ENCODE peak calls at places on chromosomes 7 and 10, in ten cellular contexts. A, V, I, D, M, G, J, H, O and S are unnamed samples. For H3K9me3, the result is how much of the 10 kb centered on the place peaks cover.

GRCh38 chr7:81491573-81491972 is 278.3 kb downstream of the HGF start:
- DNase-seq in A (no peak), V (no peak), I (no peak), D (no peak), M (no peak), G (no peak), J (no peak), H (no peak), O (no peak), S (no peak)

GRCh38 chr7:73977626-73978618 is 50.1 kb upstream of the ELN start:
- DNase-seq in A (peak), V (no peak), I (no peak), D (peak), M (no peak), G (no peak), J (peak), H (no peak), O (no peak), S (peak)

GRCh38 chr10:98326621-98327027 is 58.6 kb upstream of the LOXL4 start:
- DNase-seq in A (no peak), V (peak), I (no peak), D (no peak), M (no peak), G (no peak), J (no peak), H (no peak), O (no peak), S (no peak)

GRCh38 chr10:48903151-48903550 is 36.5 kb downstream of the LRRC18 start:
- DNase-seq in A (no peak), V (no peak), I (no peak), D (no peak), M (no peak), G (no peak), J (no peak), H (no peak), O (no peak), S (no peak)

GRCh38 chr10:92792661-92793060 is 55.7 kb upstream of the EXOC6 start:
- DNase-seq in A (no peak), V (no peak), I (no peak), D (no peak), M (no peak), G (no peak), J (no peak), H (no peak), O (no peak), S (no peak)

GRCh38 chr7:25642849-25643248 is 414.6 kb upstream of the NPVF start:
- DNase-seq in A (no peak), V (no peak), I (no peak), D (no peak), M (no peak), G (no peak), J (no peak), H (no peak), O (no peak), S (no peak)

GRCh38 chr7:146053492-146053891 is 63.1 kb upstream of the CNTNAP2 start:
- DNase-seq in A (no peak), V (no peak), I (no peak), D (no peak), M (no peak), G (no peak), J (no peak), H (no peak), O (no peak), S (no peak)

GRCh38 chr7:144407266-144407931 is 3.9 kb upstream of the NOBOX start:
- DNase-seq in A (no peak), V (no peak), I (no peak), D (no peak), M (peak), G (no peak), J (no peak), H (peak), O (no peak), S (no peak)

GRCh38 chr7:101882595-101883564 is 65.5 kb downstream of the CUX1 start:
- DNase-seq in A (peak), V (peak), I (no peak), D (peak), M (peak), G (no peak), J (peak), H (peak), O (peak), S (peak)

GRCh38 chr7:158251061-158251965 is 336.3 kb downstream of the PTPRN2 start:
- DNase-seq in A (no peak), V (no peak), I (no peak), D (peak), M (no peak), G (no peak), J (no peak), H (no peak), O (no peak), S (no peak)
- H3K9me3 ChIP-seq in A (under half), V (under half), I (under half), D (half or more), M (under half), G (under half), J (under half), H (under half), O (under half), S (under half)

GRCh38 chr10:118036281-118036875 is 10.4 kb downstream of the RAB11FIP2 start:
- DNase-seq in A (no peak), V (no peak), I (no peak), D (no peak), M (no peak), G (no peak), J (no peak), H (no peak), O (no peak), S (no peak)
- H3K4me3 ChIP-seq in A (no peak), V (no peak), I (no peak), D (no peak), M (no peak), G (no peak), J (no peak), H (no peak), O (no peak), S (no peak)

DNA sequence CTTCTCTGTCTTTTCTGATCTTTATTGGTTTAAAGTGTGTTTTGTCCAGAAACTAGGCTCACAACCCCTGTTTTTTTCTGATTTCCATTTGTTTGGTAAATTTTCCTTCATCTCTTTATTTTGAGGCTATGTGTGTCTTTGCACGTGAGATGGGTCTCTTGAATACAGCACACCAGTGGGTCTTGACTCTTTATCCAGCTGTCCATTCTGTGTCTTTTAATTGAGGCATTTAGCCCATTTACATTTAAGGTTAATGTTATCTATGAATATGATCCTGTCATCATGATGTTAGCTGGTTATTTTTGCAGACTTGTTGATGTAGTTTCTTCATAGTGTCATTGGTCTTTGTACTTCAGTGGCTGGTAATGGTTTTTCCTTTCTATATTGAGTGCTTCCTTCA is 10.1 kb downstream of the TEX36 start:
- DNase-seq in A (no peak), V (no peak), I (no peak), D (no peak), M (no peak), G (no peak), J (no peak), H (no peak), O (no peak), S (no peak)
- H3K9me3 ChIP-seq in A (under half), V (half or more), I (under half), D (under half), M (under half), G (under half), J (under half), H (under half), O (under half), S (under half)

GRCh38 chr7:105587899-105588690 is 6.8 kb upstream of the EFCAB10 start:
- DNase-seq in A (no peak), V (no peak), I (no peak), D (peak), M (no peak), G (no peak), J (no peak), H (no peak), O (no peak), S (no peak)
- H3K4me3 ChIP-seq in A (no peak), V (no peak), I (no peak), D (no peak), M (no peak), G (no peak), J (no peak), H (no peak), O (no peak), S (no peak)

GRCh38 chr7:84704380-84704779 is 482.5 kb downstream of the SEMA3D start:
- DNase-seq in A (no peak), V (no peak), I (no peak), D (peak), M (no peak), G (no peak), J (no peak), H (no peak), O (no peak), S (no peak)
- H3K9me3 ChIP-seq in A (under half), V (under half), I (under half), D (under half), M (under half), G (under half), J (under half), H (under half), O (under half), S (under half)

DNA sequence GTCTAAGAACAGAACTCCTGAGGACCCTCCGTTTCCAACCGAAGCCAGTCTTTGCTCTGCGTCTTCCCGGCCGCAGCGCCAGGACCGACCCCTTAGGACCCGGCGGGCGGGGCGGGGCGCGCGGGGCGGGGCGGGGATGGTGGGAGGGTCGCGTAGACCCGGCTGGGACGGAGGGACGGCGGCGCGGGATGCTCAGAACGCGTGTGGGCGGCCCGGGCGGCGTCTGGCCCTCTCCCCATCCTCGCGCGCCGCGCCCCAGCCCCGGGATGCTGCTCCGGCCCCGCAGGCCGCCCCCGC is at the start of gene UTF1:
- DNase-seq in A (no peak), V (no peak), I (no peak), D (peak), M (no peak), G (no peak), J (no peak), H (no peak), O (no peak), S (no peak)
- H3K4me3 ChIP-seq in A (no peak), V (peak), I (peak), D (no peak), M (no peak), G (no peak), J (no peak), H (no peak), O (peak), S (no peak)